ENCODE peak calls at places on chromosomes 12 and 14, in ten cellular contexts. R is prostate gland, B is ovary, O is tibial nerve, Z is stomach, P is heart left ventricle, G is HCT116, X is Peyer's patch, J is GM12878, Y is testis. M is an unnamed sample.

GRCh38 chr14:104149617-104150141 is 11.3 kb downstream of the KIF26A start:
- DNase-seq in R (no peak), B (no peak), O (no peak), Z (no peak), P (peak; percentile 65), G (no peak), X (no peak), J (no peak), Y (no peak), M (no peak)

GRCh38 chr12:130049666-130050065 is 112.6 kb upstream of the FZD10 start:
- DNase-seq in R (no peak), B (no peak), O (no peak), Z (no peak), P (no peak), G (no peak), X (no peak), J (no peak), Y (no peak), M (no peak)

GRCh38 chr14:77302926-77303325 is 17.8 kb downstream of the POMT2 start:
- DNase-seq in R (no peak), B (no peak), O (no peak), Z (no peak), P (no peak), G (peak; percentile 65), X (no peak), J (no peak), Y (no peak), M (no peak)

GRCh38 chr14:99242816-99243795 is 28.9 kb downstream of the BCL11B start:
- DNase-seq in R (no peak), B (no peak), O (no peak), Z (no peak), P (no peak), G (no peak), X (no peak), J (no peak), Y (no peak), M (no peak)

GRCh38 chr12:122858171-122858570 is 22.9 kb downstream of the HIP1R start:
- DNase-seq in R (no peak), B (no peak), O (no peak), Z (no peak), P (peak; percentile 59), G (no peak), X (no peak), J (no peak), Y (no peak), M (peak; percentile 33)

GRCh38 chr12:232731-233614 is 19.0 kb upstream of the SLC6A12 start:
- DNase-seq in R (no peak), B (no peak), O (no peak), Z (peak; percentile 17), P (no peak), G (no peak), X (no peak), J (no peak), Y (no peak), M (peak; percentile 74)

GRCh38 chr12:15118946-15119345 is 102.3 kb downstream of the RERG start:
- DNase-seq in R (no peak), B (no peak), O (no peak), Z (no peak), P (no peak), G (no peak), X (no peak), J (no peak), Y (no peak), M (no peak)

GRCh38 chr12:50151047-50151687 is 16.0 kb downstream of the CERS5 start:
- DNase-seq in R (no peak), B (no peak), O (no peak), Z (no peak), P (no peak), G (no peak), X (no peak), J (no peak), Y (no peak), M (no peak)

GRCh38 chr12:6613015-6613775 is 6.0 kb upstream of the CHD4 start:
- DNase-seq in R (peak; percentile 81), B (peak; percentile 94), O (peak; percentile 75), Z (peak; percentile 79), P (peak; percentile 82), G (peak; percentile 45), X (peak; percentile 72), J (no peak), Y (peak; percentile 83), M (peak; percentile 85)

GRCh38 chr14:92108345-92109254 is 2.2 kb upstream of the ATXN3 start:
- DNase-seq in R (no peak), B (no peak), O (no peak), Z (no peak), P (no peak), G (no peak), X (no peak), J (no peak), Y (peak; percentile 18), M (no peak)
- TF ChIP-seq POLR2A in R (no peak), B (no peak), O (no peak), Z (no peak), P (no peak), G (no peak), X (no peak), J (no peak), Y (no peak), M (no peak)

DNA sequence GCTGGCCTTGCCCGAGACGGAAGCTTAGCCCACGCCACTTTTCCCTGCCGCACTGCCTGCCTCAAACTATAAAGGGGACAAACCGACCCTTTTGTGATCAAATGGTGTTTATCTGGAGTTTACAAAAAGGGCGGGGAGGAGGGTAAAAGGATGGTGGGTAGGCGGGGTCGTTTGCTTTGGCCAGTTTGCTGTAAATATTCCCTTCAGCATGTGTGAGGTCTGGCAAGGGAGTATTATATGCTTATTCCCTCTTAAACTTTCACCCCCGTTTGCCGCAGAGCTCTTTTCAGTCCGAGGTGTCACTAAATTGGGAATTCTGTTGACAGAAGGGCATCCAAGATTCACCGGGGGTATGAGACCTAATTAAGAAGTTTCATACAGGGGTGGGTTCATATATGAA is 3.8 kb upstream of the TBX3 start:
- DNase-seq in R (no peak), B (no peak), O (no peak), Z (no peak), P (no peak), G (no peak), X (no peak), J (no peak), Y (no peak), M (no peak)
- H3K27me3 ChIP-seq in R (no peaks in the 10 kb centered on the region), B (no peaks in the 10 kb centered on the region), O (no peaks in the 10 kb centered on the region), Z (no peaks in the 10 kb centered on the region), P (peaks cover 63% of the 10 kb centered on the region), G (peaks cover 24% of the 10 kb centered on the region), X (peaks cover 6% of the 10 kb centered on the region), J (peaks cover 23% of the 10 kb centered on the region), Y (no peaks in the 10 kb centered on the region), M (no peaks in the 10 kb centered on the region)

GRCh38 chr12:69816082-69816481 is 8.9 kb upstream of the MYRFL start:
- DNase-seq in R (no peak), B (no peak), O (no peak), Z (no peak), P (no peak), G (no peak), X (no peak), J (peak; percentile 5), Y (no peak), M (no peak)

DNA sequence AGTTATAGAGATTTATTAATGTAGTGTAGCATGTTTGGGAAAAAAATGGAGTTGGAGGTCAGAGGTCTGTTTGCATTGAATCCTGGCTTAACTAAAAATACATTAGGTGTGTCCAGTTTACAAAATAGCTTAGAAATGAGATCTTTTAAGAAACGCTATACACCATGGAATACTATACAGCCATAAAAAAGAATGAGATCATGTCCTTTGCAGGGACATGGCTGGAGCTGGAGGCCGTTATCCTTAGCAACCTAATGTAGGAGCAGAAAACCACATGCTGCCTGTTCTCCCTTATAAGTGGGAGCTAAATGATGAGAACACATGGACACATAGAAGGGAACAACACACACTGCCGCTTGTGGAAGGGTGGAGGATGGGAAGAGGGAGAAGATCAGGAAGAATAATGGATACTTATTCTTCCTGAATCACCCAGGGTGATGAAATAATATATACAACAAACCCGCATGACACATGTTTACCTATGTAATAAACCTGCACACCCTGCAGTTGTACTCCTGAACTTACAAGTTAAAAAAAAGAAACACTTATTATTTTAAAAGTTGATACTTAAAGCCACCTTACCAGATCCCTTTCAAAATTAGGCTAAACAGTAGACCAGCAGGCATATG is 14.0 kb upstream of the MYRFL start:
- DNase-seq in R (no peak), B (no peak), O (no peak), Z (no peak), P (no peak), G (no peak), X (no peak), J (no peak), Y (no peak), M (no peak)
- TF ChIP-seq POLR2A in R (no peak), B (no peak), O (no peak), Z (no peak), P (no peak), G (no peak), X (no peak), J (no peak), Y (no peak), M (no peak)

GRCh38 chr12:53651718-53652117 is 24.2 kb downstream of the ATP5MC2 start:
- DNase-seq in R (no peak), B (no peak), O (no peak), Z (no peak), P (no peak), G (no peak), X (no peak), J (no peak), Y (no peak), M (no peak)
- H3K27me3 ChIP-seq in R (no peaks in the 10 kb centered on the region), B (no peaks in the 10 kb centered on the region), O (no peaks in the 10 kb centered on the region), Z (no peaks in the 10 kb centered on the region), P (no peaks in the 10 kb centered on the region), G (no peaks in the 10 kb centered on the region), X (no peaks in the 10 kb centered on the region), J (no peaks in the 10 kb centered on the region), Y (no peaks in the 10 kb centered on the region), M (no peaks in the 10 kb centered on the region)

GRCh38 chr12:26195641-26196423 is 459 bp downstream of the SSPN start:
- DNase-seq in R (peak; percentile 19), B (peak; percentile 55), O (peak; percentile 29), Z (peak; percentile 44), P (peak; percentile 71), G (no peak), X (peak; percentile 69), J (no peak), Y (peak; percentile 69), M (peak; percentile 77)
- TF ChIP-seq POLR2A in R (peak; percentile 30), B (no peak), O (peak; percentile 25), Z (no peak), P (no peak), G (no peak), X (no peak), J (no peak), Y (no peak), M (peak; percentile 59)